ENCODE peak calls at places on chromosomes 6 and 20, in six cellular contexts. V, B, P, K, I and S are unnamed samples.

GRCh38 chr6:157054531-157054979 is 268.8 kb downstream of the TMEM242 start:
- DNase-seq in B (no peak), P (no peak), I (no peak), K (no peak), V (peak), S (no peak)

GRCh38 chr6:82894653-82895259 is 170.9 kb downstream of the UBE3D start:
- DNase-seq in V (no peak), B (no peak), K (no peak), P (no peak), I (no peak), S (no peak)

GRCh38 chr6:152461556-152461955 is 175.6 kb downstream of the SYNE1 start:
- DNase-seq in I (peak), V (no peak), P (no peak), K (peak), B (no peak), S (no peak)

GRCh38 chr6:169101981-169102380 is 151.7 kb downstream of the THBS2 start:
- DNase-seq in V (no peak), K (no peak), B (peak), P (no peak), I (peak), S (no peak)

GRCh38 chr6:105835373-105835772 is 250.8 kb upstream of the PRDM1 start:
- DNase-seq in P (no peak), B (peak), I (peak), V (no peak), K (peak), S (peak)

GRCh38 chr6:18405477-18406293 is 18.5 kb downstream of the RNF144B start:
- DNase-seq in K (peak), P (no peak), I (peak), V (no peak), B (peak), S (peak)

GRCh38 chr6:156774872-156775405 is 2.2 kb upstream of the ARID1B start:
- DNase-seq in K (peak), B (no peak), I (no peak), P (no peak), V (no peak), S (no peak)

GRCh38 chr6:137283940-137284910 is 65.0 kb upstream of the IFNGR1 start:
- DNase-seq in K (no peak), P (no peak), V (peak), B (no peak), I (peak), S (no peak)

GRCh38 chr20:17538517-17539170 is 7.5 kb upstream of the BFSP1 start:
- DNase-seq in P (no peak), I (peak), B (no peak), V (no peak), K (no peak), S (no peak)

GRCh38 chr20:42186337-42186736 is 568.2 kb upstream of the CHD6 start:
- DNase-seq in I (no peak), V (no peak), P (no peak), B (no peak), K (no peak), S (no peak)

GRCh38 chr6:34075906-34076305 is 70.0 kb downstream of the GRM4 start:
- DNase-seq in B (no peak), I (no peak), P (no peak), V (no peak), K (no peak), S (no peak)

GRCh38 chr6:117483645-117484016 is 1.2 kb downstream of the DCBLD1 start:
- DNase-seq in B (no peak), P (no peak), I (peak), V (peak), K (peak), S (peak)

GRCh38 chr6:30730611-30731435 is 10.7 kb downstream of the TUBB start:
- DNase-seq in V (peak), I (peak), B (no peak), K (peak), P (no peak), S (no peak)

GRCh38 chr6:123208111-123208510 is 212.1 kb downstream of the CLVS2 start:
- DNase-seq in K (no peak), P (no peak), B (no peak), I (no peak), V (no peak), S (no peak)

GRCh38 chr6:143782517-143782916 is 60.6 kb upstream of the LTV1 start:
- DNase-seq in P (no peak), I (no peak), K (no peak), V (no peak), B (peak), S (no peak)

GRCh38 chr6:12717356-12717755 is 789 bp downstream of the PHACTR1 start:
- DNase-seq in P (no peak), B (no peak), I (no peak), K (no peak), V (no peak), S (no peak)

GRCh38 chr6:90096818-90097217 is 199.8 kb downstream of the BACH2 start:
- DNase-seq in I (no peak), B (no peak), K (no peak), V (no peak), P (no peak), S (no peak)

GRCh38 chr20:51208162-51208561 is 185.3 kb upstream of the KCNG1 start:
- DNase-seq in P (no peak), I (no peak), B (no peak), V (no peak), K (no peak), S (no peak)

GRCh38 chr6:53524455-53524815 is 20.5 kb downstream of the GCLC start:
- DNase-seq in B (peak), P (no peak), V (no peak), I (peak), K (no peak), S (peak)

GRCh38 chr6:154893927-154894326 is 101.2 kb upstream of the TIAM2 start:
- DNase-seq in V (no peak), P (no peak), B (peak), K (no peak), I (no peak), S (peak)

GRCh38 chr6:100194535-100194934 is 200.5 kb upstream of the MCHR2 start:
- DNase-seq in I (no peak), V (no peak), B (peak), K (no peak), P (no peak), S (peak)

GRCh38 chr6:56714982-56715456 is 72.3 kb upstream of the DST start:
- DNase-seq in P (no peak), V (no peak), B (peak), K (peak), I (peak), S (peak)

GRCh38 chr6:168675375-168675774 is 234.4 kb downstream of the SMOC2 start:
- DNase-seq in B (no peak), V (no peak), K (no peak), P (no peak), I (no peak), S (no peak)

GRCh38 chr6:104771258-104771832 is 88.4 kb downstream of the HACE1 start:
- DNase-seq in B (peak), K (peak), P (no peak), I (peak), V (peak), S (peak)

GRCh38 chr6:93663111-93663510 is 243.8 kb upstream of the EPHA7 start:
- DNase-seq in P (no peak), B (no peak), I (no peak), K (no peak), V (no peak), S (no peak)

GRCh38 chr6:89956182-89956581 is 61.9 kb downstream of the GJA10 start:
- DNase-seq in P (no peak), K (no peak), I (no peak), V (no peak), B (no peak), S (no peak)

GRCh38 chr6:139373154-139373927 is 1.1 kb downstream of the CITED2 start:
- DNase-seq in B (peak), P (no peak), V (peak), I (peak), K (peak), S (peak)

GRCh38 chr20:38649275-38649891 is 47.8 kb downstream of the ARHGAP40 start:
- DNase-seq in K (peak), P (no peak), V (peak), I (peak), B (no peak), S (peak)

GRCh38 chr6:149012040-149012545 is 265.3 kb downstream of the UST start:
- DNase-seq in V (no peak), P (no peak), B (peak), I (peak), K (peak), S (peak)

GRCh38 chr20:58407966-58408557 is 19.0 kb downstream of the VAPB start:
- DNase-seq in P (no peak), I (peak), K (peak), B (peak), V (peak), S (peak)

GRCh38 chr20:32605167-32605656 is 20.1 kb upstream of the NOL4L start:
- DNase-seq in B (peak), I (peak), K (no peak), V (no peak), P (no peak), S (peak)

GRCh38 chr6:139080255-139080920 is 51.8 kb downstream of the ABRACL start:
- DNase-seq in K (peak), V (no peak), P (no peak), I (no peak), B (peak), S (no peak)

GRCh38 chr20:33433875-33434274 is 9.7 kb downstream of the SNTA1 start:
- DNase-seq in P (no peak), I (no peak), K (no peak), B (no peak), V (no peak), S (no peak)

GRCh38 chr20:50798650-50799049 is 3.8 kb downstream of the BCAS4 start:
- DNase-seq in I (no peak), K (no peak), B (no peak), P (no peak), V (no peak), S (no peak)

GRCh38 chr6:31897612-31898199 is at the start of gene EHMT2:
- DNase-seq in B (peak), K (peak), V (peak), I (peak), P (no peak), S (peak)

GRCh38 chr6:1109134-1109533 is 202.8 kb upstream of the FOXQ1 start:
- DNase-seq in V (no peak), I (no peak), K (no peak), P (no peak), B (no peak), S (no peak)

GRCh38 chr6:1107578-1107977 is 204.3 kb upstream of the FOXQ1 start:
- DNase-seq in V (no peak), I (no peak), B (no peak), K (no peak), P (no peak), S (no peak)

GRCh38 chr6:1110164-1110563 is 201.7 kb upstream of the FOXQ1 start:
- DNase-seq in K (no peak), V (no peak), I (no peak), P (peak), B (no peak), S (peak)

GRCh38 chr6:1105833-1106400 is 206.0 kb upstream of the FOXQ1 start:
- DNase-seq in B (peak), I (no peak), K (no peak), V (no peak), P (no peak), S (no peak)

GRCh38 chr6:1108198-1108597 is 203.7 kb upstream of the FOXQ1 start:
- DNase-seq in B (no peak), K (no peak), V (no peak), P (no peak), I (no peak), S (no peak)
- TF ChIP-seq CTCF in B (no peak), K (no peak), V (no peak), P (no peak), I (no peak), S (no peak)

DNA sequence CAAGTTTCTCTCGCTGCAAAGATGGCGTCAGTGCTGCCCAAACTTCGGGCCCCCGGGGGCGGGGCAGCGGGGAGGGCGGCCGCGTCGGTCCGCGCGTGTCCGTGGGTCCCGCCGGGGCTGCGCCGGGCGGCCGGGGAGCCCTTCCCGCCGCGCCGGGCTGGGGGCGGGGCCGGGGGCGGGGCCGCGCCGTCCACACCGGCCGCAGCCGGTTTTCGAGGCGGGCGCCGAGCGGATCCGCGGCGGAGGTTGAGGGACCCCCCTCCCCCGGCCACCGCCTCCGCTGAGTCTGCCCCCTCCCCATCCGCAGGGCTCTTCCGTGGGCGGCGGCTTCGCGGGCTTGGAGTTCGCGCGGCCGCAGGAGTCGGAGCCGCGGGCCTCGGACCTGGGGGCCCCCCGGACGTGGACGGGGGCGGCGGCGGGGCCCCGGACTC is 509 bp downstream of the SLC2A4RG start:
- DNase-seq in V (peak), I (peak), B (peak), K (no peak), P (no peak), S (peak)
- TF ChIP-seq CTCF in V (no peak), I (no peak), B (no peak), K (no peak), P (no peak), S (no peak)

GRCh38 chr6:73901986-73902385 is 206.0 kb downstream of the CD109 start:
- DNase-seq in B (no peak), K (no peak), P (no peak), V (no peak), I (no peak), S (no peak)

GRCh38 chr6:73903155-73903554 is 207.2 kb downstream of the CD109 start:
- DNase-seq in I (no peak), K (no peak), V (no peak), B (no peak), P (no peak), S (no peak)

GRCh38 chr6:73901311-73901710 is 205.3 kb downstream of the CD109 start:
- DNase-seq in B (no peak), K (no peak), V (no peak), I (no peak), P (no peak), S (no peak)

GRCh38 chr6:73893696-73894095 is 197.7 kb downstream of the CD109 start:
- DNase-seq in B (peak), V (no peak), I (no peak), P (no peak), K (no peak), S (peak)

GRCh38 chr6:73898599-73898998 is 202.6 kb downstream of the CD109 start:
- DNase-seq in B (peak), I (peak), P (no peak), K (peak), V (no peak), S (peak)
- TF ChIP-seq CTCF in B (peak), I (peak), P (no peak), K (no peak), V (no peak), S (peak)

GRCh38 chr6:142613981-142614380 is 312.2 kb downstream of the ADGRG6 start:
- DNase-seq in P (no peak), B (no peak), K (no peak), I (no peak), V (no peak), S (no peak)
- TF ChIP-seq CTCF in P (no peak), B (no peak), K (no peak), I (no peak), V (no peak), S (no peak)

DNA sequence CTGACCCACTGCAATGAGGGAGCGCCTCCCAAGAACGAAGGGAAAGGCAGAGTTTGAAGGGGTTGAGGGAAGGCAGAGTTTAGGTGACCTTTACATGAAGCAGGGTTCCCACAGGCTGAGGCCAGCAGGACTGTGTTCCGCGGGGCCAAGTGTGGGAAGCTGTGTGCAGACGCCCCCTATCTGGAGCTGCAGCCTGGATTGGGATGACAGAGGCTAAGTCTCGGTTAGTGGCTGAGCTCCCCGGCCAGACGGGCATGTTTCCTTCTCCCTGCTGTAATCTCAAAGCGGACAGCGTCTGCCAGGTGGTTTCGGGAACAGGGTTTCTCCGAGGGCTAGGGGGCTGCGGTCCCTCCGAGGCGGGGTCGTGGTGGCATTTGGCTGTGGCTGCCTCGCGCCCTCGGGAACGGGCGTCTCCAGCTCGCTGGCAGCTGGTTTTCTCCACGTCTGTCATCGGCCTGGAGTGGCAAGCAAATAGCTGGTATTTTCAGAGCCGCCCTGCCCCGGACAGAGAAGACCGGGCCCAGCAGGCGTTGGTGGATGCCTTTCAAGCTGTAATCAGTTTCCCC is 702 bp upstream of the PYGB start:
- DNase-seq in P (no peak), B (peak), K (peak), I (peak), V (no peak), S (peak)
- TF ChIP-seq CTCF in P (no peak), B (peak), K (peak), I (peak), V (no peak), S (peak)